ENCODE peak calls at places on chromosomes 12 and 14, in five cellular contexts. One of them, this sample, is unnamed.

GRCh38 chr14:24430682-24431568 is 1.2 kb downstream of the KHNYN start:
- DNase-seq in IMR-90: peak; percentile 59
- DNase-seq in hepatocyte: peak; percentile 64
- DNase-seq in MM.1S: peak; percentile 75
- DNase-seq in OCI-LY7: peak; percentile 63
- DNase-seq in this sample: peak; percentile 29

GRCh38 chr12:131131808-131132117 is 178.1 kb downstream of the ADGRD1 start:
- DNase-seq in IMR-90: no peak
- DNase-seq in hepatocyte: no peak
- DNase-seq in MM.1S: no peak
- DNase-seq in OCI-LY7: no peak
- DNase-seq in this sample: no peak

GRCh38 chr14:76774471-76775158 is 13.3 kb downstream of the VASH1 start:
- DNase-seq in IMR-90: no peak
- DNase-seq in hepatocyte: no peak
- DNase-seq in MM.1S: no peak
- DNase-seq in OCI-LY7: no peak
- DNase-seq in this sample: no peak

GRCh38 chr14:87081004-87081403 is 912.0 kb downstream of the GALC start:
- DNase-seq in IMR-90: no peak
- DNase-seq in hepatocyte: no peak
- DNase-seq in MM.1S: no peak
- DNase-seq in OCI-LY7: no peak
- DNase-seq in this sample: no peak

GRCh38 chr14:91035855-91036254 is 24.6 kb downstream of the RPS6KA5 start:
- DNase-seq in IMR-90: no peak
- DNase-seq in hepatocyte: no peak
- DNase-seq in MM.1S: no peak
- DNase-seq in OCI-LY7: no peak
- DNase-seq in this sample: no peak

GRCh38 chr12:11758838-11759509 is 109.5 kb downstream of the ETV6 start:
- DNase-seq in IMR-90: peak; percentile 47
- DNase-seq in hepatocyte: no peak
- DNase-seq in MM.1S: peak; percentile 27
- DNase-seq in OCI-LY7: peak; percentile 82
- DNase-seq in this sample: no peak

GRCh38 chr14:89428556-89429196 is 11.6 kb upstream of the FOXN3 start:
- DNase-seq in IMR-90: peak; percentile 22
- DNase-seq in hepatocyte: no peak
- DNase-seq in MM.1S: no peak
- DNase-seq in OCI-LY7: no peak
- DNase-seq in this sample: no peak

GRCh38 chr12:121345151-121345810 is 6.9 kb downstream of the ANAPC5 start:
- DNase-seq in IMR-90: no peak
- DNase-seq in hepatocyte: no peak
- DNase-seq in MM.1S: no peak
- DNase-seq in OCI-LY7: no peak
- DNase-seq in this sample: no peak

GRCh38 chr14:104276435-104276834 is 138.0 kb downstream of the KIF26A start:
- DNase-seq in IMR-90: no peak
- DNase-seq in hepatocyte: no peak
- DNase-seq in MM.1S: no peak
- DNase-seq in OCI-LY7: no peak
- DNase-seq in this sample: no peak

GRCh38 chr12:62799766-62800406 is 135.1 kb downstream of the PPM1H start:
- DNase-seq in IMR-90: no peak
- DNase-seq in hepatocyte: no peak
- DNase-seq in MM.1S: no peak
- DNase-seq in OCI-LY7: no peak
- DNase-seq in this sample: no peak

GRCh38 chr12:3694673-3695072 is 58.2 kb downstream of the CRACR2A start:
- DNase-seq in IMR-90: no peak
- DNase-seq in hepatocyte: no peak
- DNase-seq in MM.1S: no peak
- DNase-seq in OCI-LY7: no peak
- DNase-seq in this sample: no peak

GRCh38 chr12:105292705-105293104 is 37.8 kb upstream of the C12orf75 start:
- DNase-seq in IMR-90: peak; percentile 31
- DNase-seq in hepatocyte: no peak
- DNase-seq in MM.1S: no peak
- DNase-seq in OCI-LY7: no peak
- DNase-seq in this sample: no peak

GRCh38 chr12:105296116-105297095 is 34.1 kb upstream of the C12orf75 start:
- DNase-seq in IMR-90: no peak
- DNase-seq in hepatocyte: no peak
- DNase-seq in MM.1S: no peak
- DNase-seq in OCI-LY7: no peak
- DNase-seq in this sample: no peak

GRCh38 chr12:105291531-105291930 is 39.0 kb upstream of the C12orf75 start:
- DNase-seq in IMR-90: no peak
- DNase-seq in hepatocyte: no peak
- DNase-seq in MM.1S: no peak
- DNase-seq in OCI-LY7: no peak
- DNase-seq in this sample: no peak

GRCh38 chr12:105294164-105294563 is 36.3 kb upstream of the C12orf75 start:
- DNase-seq in IMR-90: no peak
- DNase-seq in hepatocyte: no peak
- DNase-seq in MM.1S: no peak
- DNase-seq in OCI-LY7: no peak
- DNase-seq in this sample: no peak

DNA sequence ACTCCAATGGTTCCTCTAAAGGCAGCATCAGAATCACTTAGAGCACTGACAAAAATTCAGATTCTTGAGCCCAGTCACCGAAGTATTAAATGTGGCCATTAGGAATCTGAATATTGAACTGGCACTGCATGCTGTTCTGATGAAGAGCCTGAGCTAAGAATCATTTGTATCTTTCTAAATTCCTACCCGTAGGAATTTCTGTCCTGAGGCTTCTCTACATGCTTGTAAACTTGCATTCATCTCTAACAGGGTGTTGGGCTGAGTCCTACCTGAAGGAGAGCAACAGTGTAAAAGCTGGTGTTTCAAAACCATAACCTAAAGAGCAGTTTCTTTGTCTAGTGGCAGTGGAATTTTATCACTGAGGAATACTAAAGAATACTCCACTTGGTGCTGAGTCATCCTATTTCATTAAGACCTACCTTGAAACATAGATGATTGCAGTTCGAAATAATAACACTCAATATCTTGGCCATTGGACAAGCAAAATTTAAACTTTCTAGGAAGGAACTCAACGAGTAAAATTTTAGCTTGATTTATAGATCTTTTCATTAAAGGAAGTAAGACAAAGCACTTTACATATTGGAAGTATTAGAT is 35.5 kb upstream of the C12orf75 start:
- DNase-seq in IMR-90: no peak
- DNase-seq in hepatocyte: no peak
- DNase-seq in MM.1S: no peak
- DNase-seq in OCI-LY7: no peak
- DNase-seq in this sample: no peak
- H2AFZ ChIP-seq in IMR-90: no peak overlapping the region
- H2AFZ ChIP-seq in hepatocyte: peak overlapping the region; percentile 47
- H2AFZ ChIP-seq in MM.1S: no peak overlapping the region
- H2AFZ ChIP-seq in OCI-LY7: no peak overlapping the region
- H2AFZ ChIP-seq in this sample: no peak overlapping the region

GRCh38 chr12:74370608-74371216 is 166.9 kb upstream of the ATXN7L3B start:
- DNase-seq in IMR-90: no peak
- DNase-seq in hepatocyte: no peak
- DNase-seq in MM.1S: no peak
- DNase-seq in OCI-LY7: no peak
- DNase-seq in this sample: no peak

GRCh38 chr12:74365178-74365964 is 172.3 kb upstream of the ATXN7L3B start:
- DNase-seq in IMR-90: peak; percentile 33
- DNase-seq in hepatocyte: peak; percentile 10
- DNase-seq in MM.1S: peak; percentile 54
- DNase-seq in OCI-LY7: peak; percentile 43
- DNase-seq in this sample: peak; percentile 15
- TF ChIP-seq CTCF in IMR-90: peak; percentile 41
- TF ChIP-seq CTCF in hepatocyte: peak; percentile 30
- TF ChIP-seq CTCF in MM.1S: peak; percentile 63
- TF ChIP-seq CTCF in OCI-LY7: peak; percentile 84
- TF ChIP-seq CTCF in this sample: peak; percentile 68

GRCh38 chr14:105476937-105477658 is 2.5 kb downstream of the CRIP2 start:
- DNase-seq in IMR-90: no peak
- DNase-seq in hepatocyte: no peak
- DNase-seq in MM.1S: no peak
- DNase-seq in OCI-LY7: no peak
- DNase-seq in this sample: no peak

GRCh38 chr14:105477659-105478623 is 3.3 kb downstream of the CRIP2 start:
- DNase-seq in IMR-90: no peak
- DNase-seq in hepatocyte: no peak
- DNase-seq in MM.1S: no peak
- DNase-seq in OCI-LY7: no peak
- DNase-seq in this sample: no peak

GRCh38 chr14:105479438-105480164 is 5.0 kb downstream of the CRIP2 start:
- DNase-seq in IMR-90: no peak
- DNase-seq in hepatocyte: no peak
- DNase-seq in MM.1S: no peak
- DNase-seq in OCI-LY7: no peak
- DNase-seq in this sample: no peak

GRCh38 chr14:105480165-105480564 is 5.5 kb downstream of the CRIP2 start:
- DNase-seq in IMR-90: no peak
- DNase-seq in hepatocyte: no peak
- DNase-seq in MM.1S: no peak
- DNase-seq in OCI-LY7: no peak
- DNase-seq in this sample: no peak

DNA sequence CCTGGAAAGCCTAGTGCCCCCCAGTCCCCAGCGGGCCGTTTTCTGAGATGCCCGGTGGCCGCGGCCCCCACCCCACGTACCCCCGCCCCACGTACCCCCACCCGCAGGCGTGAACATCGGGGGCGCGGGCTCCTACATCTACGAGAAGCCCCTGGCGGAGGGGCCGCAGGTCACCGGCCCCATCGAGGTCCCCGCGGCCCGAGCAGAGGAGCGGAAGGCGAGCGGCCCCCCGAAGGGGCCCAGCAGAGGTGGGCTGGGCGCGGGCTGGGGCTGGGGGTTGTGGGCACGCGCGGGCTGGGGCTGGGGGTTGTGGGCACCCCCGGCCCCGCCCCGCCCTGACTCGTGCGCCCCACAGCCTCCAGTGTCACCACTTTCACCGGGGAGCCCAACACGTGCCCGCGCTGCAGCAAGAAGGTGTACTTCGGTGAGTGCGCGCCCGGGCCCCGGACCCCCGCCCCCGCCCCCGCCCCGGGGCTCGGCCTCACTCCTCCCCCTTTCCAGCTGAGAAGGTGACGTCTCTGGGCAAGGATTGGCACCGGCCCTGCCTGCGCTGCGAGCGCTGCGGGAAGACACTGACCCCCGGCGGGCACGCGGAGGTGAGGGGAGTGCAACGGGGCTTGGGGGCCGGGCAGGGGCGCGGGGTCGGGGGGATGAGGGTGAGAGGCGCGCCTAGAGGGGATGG is 4.1 kb downstream of the CRIP2 start:
- DNase-seq in IMR-90: no peak
- DNase-seq in hepatocyte: no peak
- DNase-seq in MM.1S: no peak
- DNase-seq in OCI-LY7: no peak
- DNase-seq in this sample: no peak
- H3K4me1 ChIP-seq in IMR-90: peaks cover 29% of the 10 kb centered on the region
- H3K4me1 ChIP-seq in hepatocyte: peaks cover 40% of the 10 kb centered on the region
- H3K4me1 ChIP-seq in MM.1S: peaks cover 6% of the 10 kb centered on the region
- H3K4me1 ChIP-seq in OCI-LY7: peaks cover 20% of the 10 kb centered on the region
- H3K4me1 ChIP-seq in this sample: peaks cover 34% of the 10 kb centered on the region

DNA sequence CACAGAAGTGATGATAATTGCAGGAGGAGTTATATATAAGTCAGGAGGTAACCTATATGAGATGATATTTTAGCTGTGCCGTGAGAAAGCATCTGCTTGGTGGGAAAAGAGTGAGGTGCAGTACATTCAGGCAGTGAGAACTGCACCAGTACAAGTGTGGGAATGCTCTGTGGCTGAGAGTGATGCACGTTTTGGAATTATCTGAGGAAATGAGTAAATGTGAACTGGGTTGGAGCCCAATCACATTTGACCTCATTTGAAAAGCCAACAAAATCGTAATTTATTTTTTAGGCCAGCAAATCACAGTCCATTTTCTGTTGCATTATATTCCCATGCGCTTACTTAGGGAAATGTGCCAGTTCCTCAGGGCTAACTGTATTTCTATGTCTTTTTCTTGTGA is 77.2 kb downstream of the SNAPC1 start:
- DNase-seq in IMR-90: peak; percentile 72
- DNase-seq in hepatocyte: no peak
- DNase-seq in MM.1S: no peak
- DNase-seq in OCI-LY7: no peak
- DNase-seq in this sample: no peak
- H2AFZ ChIP-seq in IMR-90: no peak overlapping the region
- H2AFZ ChIP-seq in hepatocyte: no peak overlapping the region
- H2AFZ ChIP-seq in MM.1S: no peak overlapping the region
- H2AFZ ChIP-seq in OCI-LY7: no peak overlapping the region
- H2AFZ ChIP-seq in this sample: peak overlapping the region; percentile 4

GRCh38 chr12:31813305-31813704 is 84.5 kb upstream of the AMN1 start:
- DNase-seq in IMR-90: no peak
- DNase-seq in hepatocyte: peak; percentile 26
- DNase-seq in MM.1S: no peak
- DNase-seq in OCI-LY7: no peak
- DNase-seq in this sample: no peak
- TF ChIP-seq CTCF in IMR-90: no peak
- TF ChIP-seq CTCF in hepatocyte: peak; percentile 22
- TF ChIP-seq CTCF in MM.1S: no peak
- TF ChIP-seq CTCF in OCI-LY7: peak; percentile 44
- TF ChIP-seq CTCF in this sample: no peak

GRCh38 chr12:54384591-54385041 is at the start of gene ZNF385A:
- DNase-seq in IMR-90: no peak
- DNase-seq in hepatocyte: no peak
- DNase-seq in MM.1S: no peak
- DNase-seq in OCI-LY7: peak; percentile 67
- DNase-seq in this sample: no peak
- H3K4me1 ChIP-seq in IMR-90: peaks cover 13% of the 10 kb centered on the region
- H3K4me1 ChIP-seq in hepatocyte: peaks cover 14% of the 10 kb centered on the region
- H3K4me1 ChIP-seq in MM.1S: peaks cover 17% of the 10 kb centered on the region
- H3K4me1 ChIP-seq in OCI-LY7: peaks cover 37% of the 10 kb centered on the region
- H3K4me1 ChIP-seq in this sample: peaks cover 63% of the 10 kb centered on the region

DNA sequence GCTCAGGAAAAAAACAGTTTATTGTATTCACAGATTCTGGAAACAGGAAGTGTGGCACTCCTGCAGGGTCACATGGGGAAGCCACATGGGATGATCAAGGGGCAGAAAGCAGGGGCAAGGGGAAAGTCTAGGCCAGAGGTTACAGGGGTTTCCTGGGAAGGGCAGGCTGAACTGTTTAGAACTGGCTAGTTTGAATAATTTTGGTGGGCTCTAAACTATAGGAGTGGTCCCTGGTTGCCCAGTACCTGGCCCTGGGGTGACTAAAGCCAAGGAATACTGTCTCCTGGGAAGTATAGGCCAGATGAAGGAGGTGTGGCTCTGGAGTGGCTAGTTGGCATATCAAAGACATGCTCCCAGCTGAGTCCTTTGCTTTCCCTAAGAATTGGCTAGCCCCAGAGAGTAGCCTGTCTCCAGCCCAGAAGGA is 169.2 kb downstream of the SLC41A2 start:
- DNase-seq in IMR-90: no peak
- DNase-seq in hepatocyte: no peak
- DNase-seq in MM.1S: no peak
- DNase-seq in OCI-LY7: no peak
- DNase-seq in this sample: no peak
- H2AFZ ChIP-seq in IMR-90: no peak overlapping the region
- H2AFZ ChIP-seq in hepatocyte: no peak overlapping the region
- H2AFZ ChIP-seq in MM.1S: no peak overlapping the region
- H2AFZ ChIP-seq in OCI-LY7: no peak overlapping the region
- H2AFZ ChIP-seq in this sample: no peak overlapping the region

GRCh38 chr14:99793213-99794155 is at the start of gene EML1:
- DNase-seq in IMR-90: peak; percentile 76
- DNase-seq in hepatocyte: peak; percentile 95
- DNase-seq in MM.1S: peak; percentile 79
- DNase-seq in OCI-LY7: peak; percentile 78
- DNase-seq in this sample: no peak
- TF ChIP-seq CTCF in IMR-90: peak; percentile 32
- TF ChIP-seq CTCF in hepatocyte: no peak
- TF ChIP-seq CTCF in MM.1S: no peak
- TF ChIP-seq CTCF in OCI-LY7: no peak
- TF ChIP-seq CTCF in this sample: no peak

This sample was measured in PC-9.